ENCODE peak calls at places on chromosomes 6 and 20, in eight cellular contexts. One of them, this sample, is unnamed.

GRCh38 chr6:146870765-146871164 is 272.0 kb downstream of the ADGB start:
- DNase-seq in tibial artery: no peak
- DNase-seq in right cardiac atrium: no peak
- DNase-seq in HT1080: no peak
- DNase-seq in pons: no peak
- DNase-seq in GM10248: peak; percentile 20
- DNase-seq in ACHN: no peak
- DNase-seq in stimulated activated CD8-positive, alpha-beta memory T cell treated with anti-CD3 and anti-CD28 coated beads, Interleukin-15, amount 100 ng/mL, for 1 hour: no peak
- DNase-seq in this sample: no peak

GRCh38 chr6:56477241-56477640 is 165.4 kb downstream of the DST start:
- DNase-seq in HT1080: no peak
- DNase-seq in pons: peak; percentile 59
- DNase-seq in GM10248: no peak
- DNase-seq in stimulated activated CD8-positive, alpha-beta memory T cell treated with anti-CD3 and anti-CD28 coated beads, Interleukin-15, amount 100 ng/mL, for 1 hour: no peak
- DNase-seq in right cardiac atrium: no peak
- DNase-seq in ACHN: no peak
- DNase-seq in tibial artery: no peak
- DNase-seq in this sample: no peak

GRCh38 chr6:152146385-152146784 is 338.9 kb downstream of the ESR1 start:
- DNase-seq in pons: no peak
- DNase-seq in right cardiac atrium: no peak
- DNase-seq in stimulated activated CD8-positive, alpha-beta memory T cell treated with anti-CD3 and anti-CD28 coated beads, Interleukin-15, amount 100 ng/mL, for 1 hour: no peak
- DNase-seq in tibial artery: no peak
- DNase-seq in ACHN: peak; percentile 14
- DNase-seq in HT1080: peak; percentile 29
- DNase-seq in GM10248: no peak
- DNase-seq in this sample: no peak

GRCh38 chr6:113696960-113697359 is 160.2 kb upstream of the MARCKS start:
- DNase-seq in right cardiac atrium: no peak
- DNase-seq in stimulated activated CD8-positive, alpha-beta memory T cell treated with anti-CD3 and anti-CD28 coated beads, Interleukin-15, amount 100 ng/mL, for 1 hour: no peak
- DNase-seq in tibial artery: no peak
- DNase-seq in GM10248: no peak
- DNase-seq in HT1080: no peak
- DNase-seq in ACHN: no peak
- DNase-seq in pons: no peak
- DNase-seq in this sample: no peak

GRCh38 chr6:11033825-11034224 is 10.3 kb downstream of the ELOVL2 start:
- DNase-seq in right cardiac atrium: no peak
- DNase-seq in pons: no peak
- DNase-seq in ACHN: peak; percentile 28
- DNase-seq in HT1080: peak; percentile 69
- DNase-seq in GM10248: no peak
- DNase-seq in tibial artery: no peak
- DNase-seq in stimulated activated CD8-positive, alpha-beta memory T cell treated with anti-CD3 and anti-CD28 coated beads, Interleukin-15, amount 100 ng/mL, for 1 hour: no peak
- DNase-seq in this sample: no peak

GRCh38 chr6:44255848-44256247 is 1.5 kb downstream of the SLC35B2 start:
- DNase-seq in tibial artery: no peak
- DNase-seq in stimulated activated CD8-positive, alpha-beta memory T cell treated with anti-CD3 and anti-CD28 coated beads, Interleukin-15, amount 100 ng/mL, for 1 hour: no peak
- DNase-seq in right cardiac atrium: no peak
- DNase-seq in pons: no peak
- DNase-seq in GM10248: no peak
- DNase-seq in ACHN: no peak
- DNase-seq in HT1080: no peak
- DNase-seq in this sample: no peak

GRCh38 chr6:118128755-118129154 is 221.7 kb downstream of the SLC35F1 start:
- DNase-seq in HT1080: no peak
- DNase-seq in right cardiac atrium: no peak
- DNase-seq in GM10248: no peak
- DNase-seq in ACHN: no peak
- DNase-seq in tibial artery: no peak
- DNase-seq in pons: no peak
- DNase-seq in stimulated activated CD8-positive, alpha-beta memory T cell treated with anti-CD3 and anti-CD28 coated beads, Interleukin-15, amount 100 ng/mL, for 1 hour: no peak
- DNase-seq in this sample: no peak

GRCh38 chr6:99297415-99297814 is 52.1 kb downstream of the FAXC start:
- DNase-seq in ACHN: no peak
- DNase-seq in pons: no peak
- DNase-seq in GM10248: no peak
- DNase-seq in HT1080: no peak
- DNase-seq in right cardiac atrium: no peak
- DNase-seq in stimulated activated CD8-positive, alpha-beta memory T cell treated with anti-CD3 and anti-CD28 coated beads, Interleukin-15, amount 100 ng/mL, for 1 hour: no peak
- DNase-seq in tibial artery: no peak
- DNase-seq in this sample: no peak

GRCh38 chr6:113854531-113855499 is 2.3 kb upstream of the MARCKS start:
- DNase-seq in pons: peak; percentile 73
- DNase-seq in tibial artery: peak; percentile 63
- DNase-seq in HT1080: no peak
- DNase-seq in right cardiac atrium: peak; percentile 90
- DNase-seq in stimulated activated CD8-positive, alpha-beta memory T cell treated with anti-CD3 and anti-CD28 coated beads, Interleukin-15, amount 100 ng/mL, for 1 hour: no peak
- DNase-seq in ACHN: peak; percentile 68
- DNase-seq in GM10248: peak; percentile 86
- DNase-seq in this sample: peak; percentile 71

GRCh38 chr20:19769516-19769915 is 11.5 kb downstream of the RIN2 start:
- DNase-seq in tibial artery: no peak
- DNase-seq in GM10248: no peak
- DNase-seq in right cardiac atrium: no peak
- DNase-seq in ACHN: no peak
- DNase-seq in pons: peak; percentile 60
- DNase-seq in stimulated activated CD8-positive, alpha-beta memory T cell treated with anti-CD3 and anti-CD28 coated beads, Interleukin-15, amount 100 ng/mL, for 1 hour: no peak
- DNase-seq in HT1080: no peak
- DNase-seq in this sample: no peak

GRCh38 chr6:40848038-40848437 is 191.0 kb downstream of the UNC5CL start:
- DNase-seq in stimulated activated CD8-positive, alpha-beta memory T cell treated with anti-CD3 and anti-CD28 coated beads, Interleukin-15, amount 100 ng/mL, for 1 hour: no peak
- DNase-seq in HT1080: peak; percentile 65
- DNase-seq in ACHN: no peak
- DNase-seq in pons: no peak
- DNase-seq in GM10248: no peak
- DNase-seq in tibial artery: no peak
- DNase-seq in right cardiac atrium: no peak
- DNase-seq in this sample: no peak

GRCh38 chr6:135298455-135298854 is 117.3 kb downstream of the MYB start:
- DNase-seq in HT1080: no peak
- DNase-seq in GM10248: no peak
- DNase-seq in stimulated activated CD8-positive, alpha-beta memory T cell treated with anti-CD3 and anti-CD28 coated beads, Interleukin-15, amount 100 ng/mL, for 1 hour: no peak
- DNase-seq in right cardiac atrium: no peak
- DNase-seq in pons: no peak
- DNase-seq in tibial artery: no peak
- DNase-seq in ACHN: no peak
- DNase-seq in this sample: no peak

GRCh38 chr20:47348539-47349142 is 7.9 kb downstream of the ZMYND8 start:
- DNase-seq in right cardiac atrium: no peak
- DNase-seq in GM10248: no peak
- DNase-seq in tibial artery: no peak
- DNase-seq in pons: peak; percentile 74
- DNase-seq in HT1080: no peak
- DNase-seq in ACHN: no peak
- DNase-seq in stimulated activated CD8-positive, alpha-beta memory T cell treated with anti-CD3 and anti-CD28 coated beads, Interleukin-15, amount 100 ng/mL, for 1 hour: no peak
- DNase-seq in this sample: no peak

GRCh38 chr20:8399963-8400362 is 267.9 kb downstream of the PLCB1 start:
- DNase-seq in ACHN: no peak
- DNase-seq in tibial artery: no peak
- DNase-seq in right cardiac atrium: no peak
- DNase-seq in pons: peak; percentile 15
- DNase-seq in HT1080: no peak
- DNase-seq in GM10248: peak; percentile 34
- DNase-seq in stimulated activated CD8-positive, alpha-beta memory T cell treated with anti-CD3 and anti-CD28 coated beads, Interleukin-15, amount 100 ng/mL, for 1 hour: no peak
- DNase-seq in this sample: no peak

GRCh38 chr6:151089916-151090443 is 149.8 kb upstream of the AKAP12 start:
- DNase-seq in ACHN: no peak
- DNase-seq in GM10248: no peak
- DNase-seq in pons: no peak
- DNase-seq in tibial artery: no peak
- DNase-seq in stimulated activated CD8-positive, alpha-beta memory T cell treated with anti-CD3 and anti-CD28 coated beads, Interleukin-15, amount 100 ng/mL, for 1 hour: no peak
- DNase-seq in right cardiac atrium: peak; percentile 8
- DNase-seq in HT1080: no peak
- DNase-seq in this sample: no peak

GRCh38 chr20:2814587-2815051 is at the start of gene C20orf141:
- DNase-seq in HT1080: peak; percentile 95
- DNase-seq in GM10248: no peak
- DNase-seq in stimulated activated CD8-positive, alpha-beta memory T cell treated with anti-CD3 and anti-CD28 coated beads, Interleukin-15, amount 100 ng/mL, for 1 hour: no peak
- DNase-seq in right cardiac atrium: no peak
- DNase-seq in tibial artery: no peak
- DNase-seq in ACHN: peak; percentile 89
- DNase-seq in pons: no peak
- DNase-seq in this sample: peak; percentile 87

GRCh38 chr6:67131827-67132226 is 1424.8 kb upstream of the EYS start:
- DNase-seq in pons: peak; percentile 79
- DNase-seq in HT1080: no peak
- DNase-seq in tibial artery: peak; percentile 55
- DNase-seq in GM10248: no peak
- DNase-seq in stimulated activated CD8-positive, alpha-beta memory T cell treated with anti-CD3 and anti-CD28 coated beads, Interleukin-15, amount 100 ng/mL, for 1 hour: no peak
- DNase-seq in right cardiac atrium: peak; percentile 48
- DNase-seq in ACHN: no peak
- DNase-seq in this sample: no peak

GRCh38 chr20:50055524-50056083 is 57.3 kb downstream of the UBE2V1 start:
- DNase-seq in ACHN: no peak
- DNase-seq in stimulated activated CD8-positive, alpha-beta memory T cell treated with anti-CD3 and anti-CD28 coated beads, Interleukin-15, amount 100 ng/mL, for 1 hour: no peak
- DNase-seq in tibial artery: no peak
- DNase-seq in HT1080: no peak
- DNase-seq in pons: no peak
- DNase-seq in GM10248: no peak
- DNase-seq in right cardiac atrium: no peak
- DNase-seq in this sample: no peak

GRCh38 chr6:70547313-70547712 is 19.4 kb upstream of the SDHAF4 start:
- DNase-seq in pons: peak; percentile 50
- DNase-seq in HT1080: peak; percentile 14
- DNase-seq in stimulated activated CD8-positive, alpha-beta memory T cell treated with anti-CD3 and anti-CD28 coated beads, Interleukin-15, amount 100 ng/mL, for 1 hour: no peak
- DNase-seq in ACHN: peak; percentile 24
- DNase-seq in GM10248: no peak
- DNase-seq in right cardiac atrium: no peak
- DNase-seq in tibial artery: no peak
- DNase-seq in this sample: no peak

GRCh38 chr20:50373674-50374286 is 136.4 kb upstream of the PTPN1 start:
- DNase-seq in stimulated activated CD8-positive, alpha-beta memory T cell treated with anti-CD3 and anti-CD28 coated beads, Interleukin-15, amount 100 ng/mL, for 1 hour: no peak
- DNase-seq in GM10248: no peak
- DNase-seq in HT1080: peak; percentile 71
- DNase-seq in ACHN: no peak
- DNase-seq in pons: no peak
- DNase-seq in right cardiac atrium: no peak
- DNase-seq in tibial artery: no peak
- DNase-seq in this sample: no peak

GRCh38 chr6:53020005-53020744 is 25.1 kb upstream of the GSTA4 start:
- DNase-seq in ACHN: no peak
- DNase-seq in GM10248: no peak
- DNase-seq in stimulated activated CD8-positive, alpha-beta memory T cell treated with anti-CD3 and anti-CD28 coated beads, Interleukin-15, amount 100 ng/mL, for 1 hour: no peak
- DNase-seq in tibial artery: no peak
- DNase-seq in HT1080: no peak
- DNase-seq in pons: no peak
- DNase-seq in right cardiac atrium: no peak
- DNase-seq in this sample: no peak

GRCh38 chr6:24721461-24722215 is 2.7 kb upstream of the C6orf62 start:
- DNase-seq in GM10248: peak; percentile 71
- DNase-seq in stimulated activated CD8-positive, alpha-beta memory T cell treated with anti-CD3 and anti-CD28 coated beads, Interleukin-15, amount 100 ng/mL, for 1 hour: peak; percentile 76
- DNase-seq in pons: no peak
- DNase-seq in HT1080: no peak
- DNase-seq in ACHN: no peak
- DNase-seq in tibial artery: peak; percentile 90
- DNase-seq in right cardiac atrium: peak; percentile 95
- DNase-seq in this sample: no peak

GRCh38 chr6:34819571-34820480 is 27.9 kb downstream of the BLTP3A start:
- DNase-seq in tibial artery: no peak
- DNase-seq in HT1080: no peak
- DNase-seq in pons: no peak
- DNase-seq in stimulated activated CD8-positive, alpha-beta memory T cell treated with anti-CD3 and anti-CD28 coated beads, Interleukin-15, amount 100 ng/mL, for 1 hour: no peak
- DNase-seq in GM10248: no peak
- DNase-seq in right cardiac atrium: no peak
- DNase-seq in ACHN: no peak
- DNase-seq in this sample: no peak

GRCh38 chr20:33914871-33915270 is 78.8 kb upstream of the RALY start:
- DNase-seq in pons: no peak
- DNase-seq in HT1080: peak; percentile 91
- DNase-seq in ACHN: peak; percentile 21
- DNase-seq in stimulated activated CD8-positive, alpha-beta memory T cell treated with anti-CD3 and anti-CD28 coated beads, Interleukin-15, amount 100 ng/mL, for 1 hour: no peak
- DNase-seq in tibial artery: no peak
- DNase-seq in right cardiac atrium: no peak
- DNase-seq in GM10248: no peak
- DNase-seq in this sample: no peak

GRCh38 chr6:106046116-106046853 is 39.9 kb upstream of the PRDM1 start:
- DNase-seq in right cardiac atrium: no peak
- DNase-seq in ACHN: no peak
- DNase-seq in GM10248: no peak
- DNase-seq in pons: no peak
- DNase-seq in HT1080: no peak
- DNase-seq in stimulated activated CD8-positive, alpha-beta memory T cell treated with anti-CD3 and anti-CD28 coated beads, Interleukin-15, amount 100 ng/mL, for 1 hour: no peak
- DNase-seq in tibial artery: no peak
- DNase-seq in this sample: no peak

GRCh38 chr6:160315310-160315709 is 32.9 kb upstream of the SLC22A3 start:
- DNase-seq in stimulated activated CD8-positive, alpha-beta memory T cell treated with anti-CD3 and anti-CD28 coated beads, Interleukin-15, amount 100 ng/mL, for 1 hour: no peak
- DNase-seq in GM10248: no peak
- DNase-seq in pons: no peak
- DNase-seq in right cardiac atrium: no peak
- DNase-seq in HT1080: peak; percentile 10
- DNase-seq in tibial artery: no peak
- DNase-seq in ACHN: no peak
- DNase-seq in this sample: no peak

GRCh38 chr6:33277663-33278391 is 904 bp downstream of the B3GALT4 start:
- DNase-seq in pons: no peak
- DNase-seq in right cardiac atrium: peak; percentile 55
- DNase-seq in HT1080: peak; percentile 49
- DNase-seq in ACHN: no peak
- DNase-seq in tibial artery: no peak
- DNase-seq in stimulated activated CD8-positive, alpha-beta memory T cell treated with anti-CD3 and anti-CD28 coated beads, Interleukin-15, amount 100 ng/mL, for 1 hour: no peak
- DNase-seq in GM10248: peak; percentile 53
- DNase-seq in this sample: no peak

This sample was measured in uterus.